ENCODE peak calls at places on chromosomes 1 and 21, in four cellular contexts. One of them, this sample, is unnamed.

GRCh38 chr1:150572918-150573647 is 6.3 kb downstream of the MCL1 start:
- DNase-seq in AG08395: no peak
- DNase-seq in activated CD8-positive, alpha-beta memory T cell treated with anti-CD3 and anti-CD28 coated beads, Interleukin-2, amount 50 U/mL, for 48 hours: no peak
- DNase-seq in EH: peak; percentile 19
- DNase-seq in this sample: no peak

GRCh38 chr21:34202553-34203332 is 129.4 kb downstream of the MRPS6 start:
- DNase-seq in AG08395: no peak
- DNase-seq in activated CD8-positive, alpha-beta memory T cell treated with anti-CD3 and anti-CD28 coated beads, Interleukin-2, amount 50 U/mL, for 48 hours: no peak
- DNase-seq in EH: no peak
- DNase-seq in this sample: no peak

GRCh38 chr1:87513270-87513669 is 184.6 kb downstream of the LMO4 start:
- DNase-seq in activated CD8-positive, alpha-beta memory T cell treated with anti-CD3 and anti-CD28 coated beads, Interleukin-2, amount 50 U/mL, for 48 hours: no peak
- DNase-seq in EH: no peak
- DNase-seq in AG08395: peak; percentile 6
- DNase-seq in this sample: no peak

GRCh38 chr1:219713981-219714381 is 101.1 kb upstream of the ZC3H11B start:
- DNase-seq in AG08395: no peak
- DNase-seq in EH: no peak
- DNase-seq in activated CD8-positive, alpha-beta memory T cell treated with anti-CD3 and anti-CD28 coated beads, Interleukin-2, amount 50 U/mL, for 48 hours: no peak
- DNase-seq in this sample: no peak

GRCh38 chr1:93000291-93000690 is 39.0 kb upstream of the DIPK1A start:
- DNase-seq in EH: no peak
- DNase-seq in AG08395: no peak
- DNase-seq in activated CD8-positive, alpha-beta memory T cell treated with anti-CD3 and anti-CD28 coated beads, Interleukin-2, amount 50 U/mL, for 48 hours: no peak
- DNase-seq in this sample: no peak

GRCh38 chr1:1238702-1239178 is 6.7 kb downstream of the B3GALT6 start:
- DNase-seq in AG08395: no peak
- DNase-seq in activated CD8-positive, alpha-beta memory T cell treated with anti-CD3 and anti-CD28 coated beads, Interleukin-2, amount 50 U/mL, for 48 hours: no peak
- DNase-seq in EH: no peak
- DNase-seq in this sample: peak; percentile 93

GRCh38 chr1:2378441-2378851 is 12.9 kb downstream of the MORN1 start:
- DNase-seq in activated CD8-positive, alpha-beta memory T cell treated with anti-CD3 and anti-CD28 coated beads, Interleukin-2, amount 50 U/mL, for 48 hours: no peak
- DNase-seq in AG08395: no peak
- DNase-seq in EH: no peak
- DNase-seq in this sample: peak; percentile 80

GRCh38 chr1:185373813-185374524 is 56.9 kb upstream of the IVNS1ABP start:
- DNase-seq in EH: peak; percentile 67
- DNase-seq in AG08395: peak; percentile 45
- DNase-seq in activated CD8-positive, alpha-beta memory T cell treated with anti-CD3 and anti-CD28 coated beads, Interleukin-2, amount 50 U/mL, for 48 hours: no peak
- DNase-seq in this sample: peak; percentile 78

GRCh38 chr1:214296860-214297699 is 16.1 kb downstream of the SMYD2 start:
- DNase-seq in AG08395: peak; percentile 87
- DNase-seq in EH: peak; percentile 97
- DNase-seq in activated CD8-positive, alpha-beta memory T cell treated with anti-CD3 and anti-CD28 coated beads, Interleukin-2, amount 50 U/mL, for 48 hours: no peak
- DNase-seq in this sample: peak; percentile 84

GRCh38 chr1:50750021-50750619 is 209.9 kb downstream of the FAF1 start:
- DNase-seq in AG08395: peak; percentile 54
- DNase-seq in EH: peak; percentile 41
- DNase-seq in activated CD8-positive, alpha-beta memory T cell treated with anti-CD3 and anti-CD28 coated beads, Interleukin-2, amount 50 U/mL, for 48 hours: no peak
- DNase-seq in this sample: peak; percentile 75

GRCh38 chr1:170253180-170253579 is 107.4 kb downstream of the NTMT2 start:
- DNase-seq in activated CD8-positive, alpha-beta memory T cell treated with anti-CD3 and anti-CD28 coated beads, Interleukin-2, amount 50 U/mL, for 48 hours: no peak
- DNase-seq in EH: no peak
- DNase-seq in AG08395: peak; percentile 5
- DNase-seq in this sample: no peak

GRCh38 chr21:33028759-33029511 is 3.2 kb downstream of the OLIG2 start:
- DNase-seq in AG08395: no peak
- DNase-seq in EH: no peak
- DNase-seq in activated CD8-positive, alpha-beta memory T cell treated with anti-CD3 and anti-CD28 coated beads, Interleukin-2, amount 50 U/mL, for 48 hours: peak; percentile 62
- DNase-seq in this sample: peak; percentile 88

GRCh38 chr1:201354901-201355295 is 22.6 kb downstream of the TNNT2 start:
- DNase-seq in AG08395: no peak
- DNase-seq in EH: no peak
- DNase-seq in activated CD8-positive, alpha-beta memory T cell treated with anti-CD3 and anti-CD28 coated beads, Interleukin-2, amount 50 U/mL, for 48 hours: no peak
- DNase-seq in this sample: no peak

GRCh38 chr1:90781429-90782020 is 64.4 kb upstream of the BARHL2 start:
- DNase-seq in EH: no peak
- DNase-seq in AG08395: no peak
- DNase-seq in activated CD8-positive, alpha-beta memory T cell treated with anti-CD3 and anti-CD28 coated beads, Interleukin-2, amount 50 U/mL, for 48 hours: no peak
- DNase-seq in this sample: no peak

GRCh38 chr1:3924186-3924815 is 24.2 kb upstream of the C1orf174 start:
- DNase-seq in EH: no peak
- DNase-seq in activated CD8-positive, alpha-beta memory T cell treated with anti-CD3 and anti-CD28 coated beads, Interleukin-2, amount 50 U/mL, for 48 hours: no peak
- DNase-seq in AG08395: no peak
- DNase-seq in this sample: no peak

GRCh38 chr1:192557841-192558595 is 17.6 kb upstream of the RGS1 start:
- DNase-seq in EH: peak; percentile 71
- DNase-seq in AG08395: peak; percentile 19
- DNase-seq in activated CD8-positive, alpha-beta memory T cell treated with anti-CD3 and anti-CD28 coated beads, Interleukin-2, amount 50 U/mL, for 48 hours: no peak
- DNase-seq in this sample: no peak

GRCh38 chr1:24903560-24903954 is 26.5 kb downstream of the RUNX3 start:
- DNase-seq in AG08395: no peak
- DNase-seq in EH: no peak
- DNase-seq in activated CD8-positive, alpha-beta memory T cell treated with anti-CD3 and anti-CD28 coated beads, Interleukin-2, amount 50 U/mL, for 48 hours: peak; percentile 54
- DNase-seq in this sample: peak; percentile 74

GRCh38 chr21:34037446-34037845 is 35.9 kb upstream of the MRPS6 start:
- DNase-seq in AG08395: peak; percentile 26
- DNase-seq in activated CD8-positive, alpha-beta memory T cell treated with anti-CD3 and anti-CD28 coated beads, Interleukin-2, amount 50 U/mL, for 48 hours: no peak
- DNase-seq in EH: peak; percentile 46
- DNase-seq in this sample: no peak

GRCh38 chr21:32463367-32463766 is 50.9 kb downstream of the EVA1C start:
- DNase-seq in AG08395: peak; percentile 14
- DNase-seq in activated CD8-positive, alpha-beta memory T cell treated with anti-CD3 and anti-CD28 coated beads, Interleukin-2, amount 50 U/mL, for 48 hours: no peak
- DNase-seq in EH: peak; percentile 91
- DNase-seq in this sample: peak; percentile 64

GRCh38 chr1:23019851-23020625 is 770 bp downstream of the KDM1A start:
- DNase-seq in activated CD8-positive, alpha-beta memory T cell treated with anti-CD3 and anti-CD28 coated beads, Interleukin-2, amount 50 U/mL, for 48 hours: peak; percentile 63
- DNase-seq in AG08395: peak; percentile 19
- DNase-seq in EH: peak; percentile 46
- DNase-seq in this sample: peak; percentile 85

GRCh38 chr1:192485692-192486436 is 89.7 kb upstream of the RGS1 start:
- DNase-seq in activated CD8-positive, alpha-beta memory T cell treated with anti-CD3 and anti-CD28 coated beads, Interleukin-2, amount 50 U/mL, for 48 hours: no peak
- DNase-seq in AG08395: peak; percentile 78
- DNase-seq in EH: peak; percentile 94
- DNase-seq in this sample: peak; percentile 65

GRCh38 chr1:21623411-21623961 is 45.7 kb downstream of the RAP1GAP start:
- DNase-seq in activated CD8-positive, alpha-beta memory T cell treated with anti-CD3 and anti-CD28 coated beads, Interleukin-2, amount 50 U/mL, for 48 hours: no peak
- DNase-seq in AG08395: no peak
- DNase-seq in EH: no peak
- DNase-seq in this sample: no peak

GRCh38 chr1:113930499-113931161 is 1.5 kb downstream of the HIPK1 start:
- DNase-seq in activated CD8-positive, alpha-beta memory T cell treated with anti-CD3 and anti-CD28 coated beads, Interleukin-2, amount 50 U/mL, for 48 hours: peak; percentile 77
- DNase-seq in EH: peak; percentile 58
- DNase-seq in AG08395: peak; percentile 67
- DNase-seq in this sample: peak; percentile 85

GRCh38 chr1:160767417-160768294 is 28.3 kb upstream of the LY9 start:
- DNase-seq in EH: peak; percentile 23
- DNase-seq in activated CD8-positive, alpha-beta memory T cell treated with anti-CD3 and anti-CD28 coated beads, Interleukin-2, amount 50 U/mL, for 48 hours: peak; percentile 73
- DNase-seq in AG08395: no peak
- DNase-seq in this sample: no peak

GRCh38 chr1:78483903-78484302 is 6.9 kb upstream of the PTGFR start:
- DNase-seq in EH: peak; percentile 68
- DNase-seq in AG08395: peak; percentile 38
- DNase-seq in activated CD8-positive, alpha-beta memory T cell treated with anti-CD3 and anti-CD28 coated beads, Interleukin-2, amount 50 U/mL, for 48 hours: no peak
- DNase-seq in this sample: peak; percentile 61

GRCh38 chr1:102836991-102837390 is 271.3 kb downstream of the COL11A1 start:
- DNase-seq in EH: no peak
- DNase-seq in activated CD8-positive, alpha-beta memory T cell treated with anti-CD3 and anti-CD28 coated beads, Interleukin-2, amount 50 U/mL, for 48 hours: no peak
- DNase-seq in AG08395: no peak
- DNase-seq in this sample: no peak

GRCh38 chr1:168636200-168636599 is 59.8 kb downstream of the XCL1 start:
- DNase-seq in activated CD8-positive, alpha-beta memory T cell treated with anti-CD3 and anti-CD28 coated beads, Interleukin-2, amount 50 U/mL, for 48 hours: no peak
- DNase-seq in AG08395: no peak
- DNase-seq in EH: no peak
- DNase-seq in this sample: no peak

GRCh38 chr1:234882898-234883297 is 245.7 kb downstream of the TOMM20 start:
- DNase-seq in activated CD8-positive, alpha-beta memory T cell treated with anti-CD3 and anti-CD28 coated beads, Interleukin-2, amount 50 U/mL, for 48 hours: no peak
- DNase-seq in AG08395: no peak
- DNase-seq in EH: no peak
- DNase-seq in this sample: no peak

GRCh38 chr1:43970911-43971310 is 1.1 kb downstream of the DPH2 start:
- DNase-seq in EH: no peak
- DNase-seq in activated CD8-positive, alpha-beta memory T cell treated with anti-CD3 and anti-CD28 coated beads, Interleukin-2, amount 50 U/mL, for 48 hours: no peak
- DNase-seq in AG08395: no peak
- DNase-seq in this sample: no peak

GRCh38 chr1:54721719-54722118 is 6.1 kb downstream of the TTC4 start:
- DNase-seq in EH: no peak
- DNase-seq in activated CD8-positive, alpha-beta memory T cell treated with anti-CD3 and anti-CD28 coated beads, Interleukin-2, amount 50 U/mL, for 48 hours: no peak
- DNase-seq in AG08395: no peak
- DNase-seq in this sample: no peak

GRCh38 chr1:210296682-210297081 is 32.0 kb upstream of the HHAT start:
- DNase-seq in AG08395: no peak
- DNase-seq in EH: no peak
- DNase-seq in activated CD8-positive, alpha-beta memory T cell treated with anti-CD3 and anti-CD28 coated beads, Interleukin-2, amount 50 U/mL, for 48 hours: no peak
- DNase-seq in this sample: no peak

GRCh38 chr1:165737196-165737595 is 31.5 kb downstream of the TMCO1 start:
- DNase-seq in EH: peak; percentile 29
- DNase-seq in activated CD8-positive, alpha-beta memory T cell treated with anti-CD3 and anti-CD28 coated beads, Interleukin-2, amount 50 U/mL, for 48 hours: no peak
- DNase-seq in AG08395: no peak
- DNase-seq in this sample: no peak

This sample was measured in osteoblast.